ENCODE peak calls at places on chromosomes 5 and 9, in nine cellular contexts. N is naive thymus-derived CD8-positive, alpha-beta T cell; Q is fibroblast of lung; O is non-pigmented ciliary epithelial cell; S is KBM-7; L is T-helper 17 cell; Y is epithelial cell of esophagus; W is hepatic stellate cell; Z is H4. J is an unnamed sample.

GRCh38 chr5:176388003-176388340 is 426 bp downstream of the NOP16 start:
- DNase-seq in S (no peak), L (no peak), W (peak; percentile 43), Y (no peak), N (no peak), O (no peak), Q (no peak), Z (no peak), J (peak; percentile 34)

GRCh38 chr9:127159949-127160610 is 37.6 kb upstream of the ANGPTL2 start:
- DNase-seq in O (no peak), L (no peak), N (no peak), Z (no peak), W (no peak), Y (no peak), Q (no peak), S (no peak), J (no peak)

GRCh38 chr5:135019314-135019713 is 14.7 kb downstream of the PITX1 start:
- DNase-seq in N (peak; percentile 12), Q (no peak), W (no peak), Z (no peak), O (no peak), S (no peak), Y (no peak), L (no peak), J (no peak)

GRCh38 chr9:72022846-72023245 is 37.6 kb downstream of the C9orf57 start:
- DNase-seq in S (no peak), Q (peak; percentile 73), Y (peak; percentile 94), W (peak; percentile 44), Z (peak; percentile 58), N (no peak), L (no peak), O (peak; percentile 88), J (no peak)

GRCh38 chr9:128833696-128834095 is 4.1 kb upstream of the SPOUT1 start:
- DNase-seq in O (no peak), Q (no peak), Z (no peak), N (no peak), Y (no peak), S (no peak), W (no peak), L (no peak), J (no peak)

GRCh38 chr9:27537027-27537435 is 7.4 kb upstream of the MOB3B start:
- DNase-seq in S (no peak), Z (no peak), L (no peak), Y (peak; percentile 17), N (no peak), O (no peak), W (no peak), Q (no peak), J (no peak)

GRCh38 chr5:174235226-174235992 is 189.9 kb downstream of the NSG2 start:
- DNase-seq in Q (no peak), S (no peak), L (no peak), Y (no peak), W (no peak), N (no peak), Z (no peak), O (no peak), J (no peak)

GRCh38 chr9:135840107-135840506 is 67.2 kb downstream of the CAMSAP1 start:
- DNase-seq in O (no peak), Z (no peak), N (no peak), W (no peak), L (no peak), Q (no peak), S (no peak), Y (no peak), J (no peak)

GRCh38 chr5:172559004-172559932 is 81.8 kb upstream of the NEURL1B start:
- DNase-seq in N (no peak), Y (peak; percentile 98), S (no peak), Z (peak; percentile 66), W (peak; percentile 87), O (peak; percentile 79), L (no peak), Q (peak; percentile 95), J (peak; percentile 63)

GRCh38 chr9:18245911-18246310 is 228.0 kb upstream of the ADAMTSL1 start:
- DNase-seq in Q (peak; percentile 32), N (no peak), Z (no peak), O (no peak), L (no peak), W (no peak), S (no peak), Y (no peak), J (peak; percentile 52)

GRCh38 chr9:97982719-97983523 is at the start of gene ANP32B:
- DNase-seq in Q (peak; percentile 92), Y (peak; percentile 93), N (peak; percentile 95), Z (peak; percentile 84), L (peak; percentile 93), S (peak; percentile 94), O (peak; percentile 37), W (peak; percentile 85), J (peak; percentile 94)

GRCh38 chr5:142874537-142874936 is 104.4 kb downstream of the ARHGAP26 start:
- DNase-seq in Z (peak; percentile 81), O (no peak), L (no peak), N (no peak), S (no peak), Q (peak; percentile 75), W (peak; percentile 35), Y (peak; percentile 71), J (no peak)

GRCh38 chr5:172007795-172008465 is 1.5 kb upstream of the FBXW11 start:
- DNase-seq in S (no peak), O (peak; percentile 73), Q (peak; percentile 23), W (no peak), Z (no peak), N (no peak), L (no peak), Y (peak; percentile 68), J (no peak)

GRCh38 chr5:168946363-168946762 is 354.6 kb downstream of the SLIT3 start:
- DNase-seq in Q (no peak), Y (no peak), N (no peak), S (no peak), O (no peak), L (no peak), W (no peak), Z (no peak), J (peak; percentile 32)

GRCh38 chr9:16309350-16310271 is 560.9 kb downstream of the BNC2 start:
- DNase-seq in S (no peak), Q (peak; percentile 56), O (no peak), Y (peak; percentile 27), L (no peak), W (no peak), Z (no peak), N (no peak), J (no peak)

J was measured in SJCRH30.